ENCODE peak calls at places on chromosomes 13 and 19, in four cellular contexts. G is WTC11, P is HepG2, N is K562. I is an unnamed sample.

GRCh38 chr13:100483836-100484381 is 104.7 kb downstream of the GGACT start:
- DNase-seq in N (no peak), G (no peak), P (no peak), I (no peak)

GRCh38 chr13:46698910-46699460 is 98.0 kb downstream of the ESD start:
- DNase-seq in N (no peak), P (no peak), G (no peak), I (no peak)

GRCh38 chr13:32535140-32535539 is 3.5 kb downstream of the N4BP2L2 start:
- DNase-seq in N (no peak), G (no peak), P (no peak), I (no peak)

GRCh38 chr19:13056052-13056660 is 46.5 kb downstream of the LYL1 start:
- DNase-seq in N (no peak), G (peak), P (no peak), I (no peak)

GRCh38 chr13:49731766-49732165 is 40.5 kb upstream of the EBPL start:
- DNase-seq in P (no peak), N (no peak), G (no peak), I (no peak)

GRCh38 chr19:16268676-16269319 is 55.8 kb upstream of the KLF2 start:
- DNase-seq in G (no peak), P (no peak), N (no peak), I (no peak)

GRCh38 chr13:89169951-89170350 is 1498.8 kb downstream of the SLITRK5 start:
- DNase-seq in P (no peak), G (no peak), N (no peak), I (no peak)

GRCh38 chr19:24069907-24070657 is 16.9 kb upstream of the ZNF254 start:
- DNase-seq in N (no peak), G (no peak), P (no peak), I (no peak)

GRCh38 chr19:19056636-19057275 is 7.0 kb upstream of the SLC25A42 start:
- DNase-seq in N (no peak), P (no peak), G (no peak), I (no peak)

GRCh38 chr13:95676100-95676774 is 702 bp upstream of the DNAJC3 start:
- DNase-seq in N (peak), G (no peak), P (peak), I (peak)

GRCh38 chr19:10033614-10034013 is 20.3 kb downstream of the RDH8 start:
- DNase-seq in G (no peak), N (no peak), P (no peak), I (no peak)

GRCh38 chr13:112689498-112690241 is at the start of gene ATP11A:
- DNase-seq in N (peak), G (peak), P (peak), I (peak)

GRCh38 chr13:35157143-35157755 is 215.2 kb downstream of the NBEA start:
- DNase-seq in N (no peak), P (peak), G (peak), I (peak)

GRCh38 chr19:45440873-45441654 is 17.3 kb upstream of the ERCC1 start:
- DNase-seq in N (peak), G (no peak), P (no peak), I (no peak)

GRCh38 chr13:59247166-59247565 is 916.6 kb downstream of the DIAPH3 start:
- DNase-seq in N (no peak), G (peak), P (no peak), I (peak)

GRCh38 chr13:64767054-64767453 is 2463.1 kb downstream of the PCDH9 start:
- DNase-seq in P (no peak), G (no peak), N (no peak), I (no peak)

GRCh38 chr13:91203430-91203829 is 144.1 kb upstream of the MIR17HG start:
- DNase-seq in P (peak), N (no peak), G (no peak), I (no peak)

GRCh38 chr13:106587787-106588186 is 19.9 kb upstream of the ARGLU1 start:
- DNase-seq in G (no peak), N (no peak), P (peak), I (no peak)

GRCh38 chr13:99617474-99618255 is 116.4 kb downstream of the TM9SF2 start:
- DNase-seq in P (peak), G (peak), N (peak), I (peak)

GRCh38 chr13:99382428-99383133 is 75.4 kb upstream of the GPR183 start:
- DNase-seq in P (no peak), N (no peak), G (no peak), I (no peak)

GRCh38 chr19:51712461-51713081 is 11.2 kb downstream of the HAS1 start:
- DNase-seq in G (peak), N (no peak), P (no peak), I (peak)

GRCh38 chr13:73406454-73406853 is 347.6 kb downstream of the KLF5 start:
- DNase-seq in G (no peak), N (no peak), P (no peak), I (no peak)

GRCh38 chr13:109271555-109271954 is 514.8 kb downstream of the IRS2 start:
- DNase-seq in N (no peak), G (no peak), P (no peak), I (no peak)

GRCh38 chr19:29579308-29579910 is 26.7 kb upstream of the POP4 start:
- DNase-seq in G (no peak), P (no peak), N (no peak), I (no peak)

DNA sequence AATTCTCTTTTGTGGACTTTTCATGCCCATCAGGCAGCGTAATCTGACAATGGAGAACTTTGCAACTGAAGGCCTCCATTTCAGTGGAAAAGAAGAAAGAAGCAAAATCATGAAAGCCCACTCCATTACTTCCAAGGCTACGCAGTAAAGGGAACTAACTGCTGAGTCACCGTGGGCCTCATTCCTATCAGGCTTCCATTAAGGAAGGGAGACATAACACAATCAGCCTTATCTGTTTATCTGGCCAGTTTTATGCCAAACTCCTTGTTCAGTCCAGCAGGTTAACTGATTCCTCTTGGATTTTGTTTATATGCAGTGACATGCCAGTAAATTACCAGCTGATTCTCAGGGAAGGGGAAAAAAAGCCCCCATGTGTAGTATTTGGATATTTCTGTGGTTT is 56.8 kb upstream of the KATNAL1 start:
- DNase-seq in P (no peak), N (peak), G (no peak), I (no peak)
- TF ChIP-seq ELF4 in P (no peak), N (no peak), G (no peak), I (no peak)

GRCh38 chr19:2237051-2237868 is 636 bp downstream of the SF3A2 start:
- DNase-seq in G (no peak), P (no peak), N (no peak), I (no peak)
- TF ChIP-seq ELF4 in G (no peak), P (peak), N (no peak), I (no peak)

GRCh38 chr13:45364876-45365557 is 24.0 kb upstream of the TPT1 start:
- DNase-seq in P (no peak), N (no peak), G (no peak), I (no peak)
- TF ChIP-seq ELF4 in P (no peak), N (no peak), G (no peak), I (no peak)

GRCh38 chr13:48199404-48199991 is 33.5 kb upstream of the ITM2B start:
- DNase-seq in N (no peak), G (no peak), P (no peak), I (no peak)

GRCh38 chr13:48192536-48192935 is 40.5 kb upstream of the ITM2B start:
- DNase-seq in N (no peak), G (no peak), P (no peak), I (no peak)

GRCh38 chr13:48188640-48189039 is 44.4 kb upstream of the ITM2B start:
- DNase-seq in N (no peak), P (no peak), G (no peak), I (no peak)

GRCh38 chr13:48189122-48189521 is 43.9 kb upstream of the ITM2B start:
- DNase-seq in G (no peak), N (no peak), P (no peak), I (no peak)

DNA sequence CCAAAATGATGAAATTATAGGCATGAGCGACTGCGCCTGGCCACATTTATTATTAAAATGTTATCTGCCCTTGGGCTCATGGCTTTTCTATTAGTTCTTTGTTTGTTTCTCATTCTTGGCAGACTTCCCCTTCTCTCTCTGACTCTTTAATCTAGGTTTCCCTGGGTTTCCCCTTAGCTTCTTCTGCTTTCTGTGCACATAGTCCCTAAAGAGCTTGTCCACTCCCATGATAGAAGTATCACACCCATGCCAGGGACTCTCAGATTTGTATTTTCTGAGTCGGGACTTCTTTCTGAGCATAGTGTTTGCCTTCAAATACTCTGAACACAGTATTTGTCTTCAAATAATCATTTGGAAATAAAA is 38.6 kb upstream of the ITM2B start:
- DNase-seq in P (no peak), G (no peak), N (no peak), I (no peak)
- TF ChIP-seq ELF4 in P (no peak), G (no peak), N (no peak), I (no peak)

DNA sequence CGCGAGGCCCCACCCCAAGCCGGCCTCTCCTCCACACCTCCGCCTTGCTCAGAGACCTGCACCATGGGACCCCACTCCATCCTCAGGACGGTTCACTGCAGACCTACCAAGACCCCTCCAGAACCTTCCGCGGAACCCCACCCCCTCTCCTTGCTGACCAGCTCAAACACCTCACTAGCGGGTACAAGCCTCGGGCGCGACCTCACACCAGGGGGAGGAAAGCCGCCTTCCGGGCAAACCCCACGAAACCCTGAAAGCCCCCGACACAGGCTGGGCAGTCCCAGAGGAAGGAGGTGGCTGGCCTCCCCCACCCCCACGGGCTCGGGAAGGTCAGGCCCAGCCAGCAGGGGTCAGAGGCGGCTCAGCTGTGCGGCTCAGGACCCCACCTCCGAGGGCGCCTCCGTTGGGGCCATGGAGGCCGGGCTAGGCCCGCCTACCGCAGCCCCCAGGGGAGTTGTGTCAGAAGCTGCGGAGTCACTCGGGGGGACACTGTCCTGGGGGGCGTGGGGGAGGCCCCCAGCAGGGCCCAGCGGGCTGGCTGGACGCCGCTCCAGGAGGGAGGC is 9.8 kb downstream of the GRIN3B start:
- DNase-seq in G (no peak), N (no peak), P (no peak), I (no peak)
- TF ChIP-seq ELF4 in G (no peak), N (no peak), P (no peak), I (no peak)

GRCh38 chr19:36103040-36103626 is 7.8 kb upstream of the OVOL3 start:
- DNase-seq in N (no peak), G (no peak), P (no peak), I (no peak)

GRCh38 chr19:36106441-36106840 is 4.5 kb upstream of the OVOL3 start:
- DNase-seq in G (no peak), P (no peak), N (no peak), I (no peak)

GRCh38 chr19:36106991-36107390 is 4.0 kb upstream of the OVOL3 start:
- DNase-seq in N (no peak), G (no peak), P (no peak), I (no peak)

GRCh38 chr19:36101550-36102327 is 9.2 kb upstream of the OVOL3 start:
- DNase-seq in G (no peak), P (no peak), N (no peak), I (no peak)

DNA sequence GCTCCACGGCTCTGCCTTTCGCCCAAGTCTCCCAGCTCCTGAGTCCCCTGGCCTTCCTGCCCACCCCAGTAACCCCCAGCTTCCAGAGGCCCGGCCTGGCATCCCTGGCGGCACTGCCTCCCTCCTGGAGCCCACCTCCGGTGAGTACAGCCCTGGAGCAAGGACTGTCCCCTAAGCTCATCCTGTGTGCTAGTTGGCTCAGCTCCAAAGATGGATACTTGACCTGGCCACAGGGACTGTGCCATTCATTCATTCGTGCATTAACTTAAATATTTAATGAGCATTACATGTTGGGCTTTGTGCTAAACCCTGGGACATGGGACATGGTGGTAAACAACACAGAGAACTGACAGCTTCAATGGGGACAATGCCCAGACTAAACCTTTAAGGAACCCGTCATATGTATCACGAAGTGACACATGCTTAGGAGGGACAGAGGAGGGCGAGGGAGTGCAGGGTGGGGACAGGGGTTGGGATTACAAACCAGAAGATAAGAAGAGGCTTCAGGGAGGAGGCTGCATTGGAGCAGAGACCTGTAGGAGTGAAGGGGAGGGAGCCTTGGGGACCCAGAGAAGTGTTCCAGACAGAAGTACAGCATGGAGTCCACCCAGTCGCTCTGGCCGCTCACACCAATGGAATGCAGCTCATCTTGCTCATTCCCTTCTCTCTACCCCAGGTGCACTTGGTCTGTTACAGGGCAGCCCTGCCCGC is 6.9 kb upstream of the OVOL3 start:
- DNase-seq in N (peak), G (no peak), P (no peak), I (no peak)
- TF ChIP-seq ELF4 in N (peak), G (no peak), P (no peak), I (no peak)

GRCh38 chr13:61109741-61110140 is 305.9 kb downstream of the PCDH20 start:
- DNase-seq in P (no peak), G (no peak), N (no peak), I (no peak)
- TF ChIP-seq ELF4 in P (no peak), G (no peak), N (no peak), I (no peak)

I was measured in HEK293T.